ENCODE peak calls at places on chromosomes 7 and 10, in four cellular contexts. One of them, this sample, is unnamed.

GRCh38 chr7:82945480-82945879 is 217.2 kb downstream of the PCLO start:
- DNase-seq in NAMALWA: no peak
- DNase-seq in GM12865: no peak
- DNase-seq in astrocyte of the spinal cord: no peak
- DNase-seq in this sample: no peak

GRCh38 chr10:48237856-48238250 is 36.6 kb downstream of the FRMPD2 start:
- DNase-seq in GM12865: no peak
- DNase-seq in astrocyte of the spinal cord: no peak
- DNase-seq in NAMALWA: no peak
- DNase-seq in this sample: no peak

GRCh38 chr7:3359011-3359410 is 58.0 kb downstream of the SDK1 start:
- DNase-seq in NAMALWA: no peak
- DNase-seq in astrocyte of the spinal cord: no peak
- DNase-seq in GM12865: no peak
- DNase-seq in this sample: no peak

GRCh38 chr7:141366098-141366621 is 185.1 kb upstream of the AGK start:
- DNase-seq in astrocyte of the spinal cord: peak; percentile 50
- DNase-seq in GM12865: no peak
- DNase-seq in NAMALWA: no peak
- DNase-seq in this sample: peak; percentile 11

GRCh38 chr7:55052081-55052480 is 33.3 kb downstream of the EGFR start:
- DNase-seq in NAMALWA: no peak
- DNase-seq in GM12865: no peak
- DNase-seq in astrocyte of the spinal cord: peak; percentile 74
- DNase-seq in this sample: peak; percentile 73

GRCh38 chr7:116859323-116859722 is 3.1 kb upstream of the CAPZA2 start:
- DNase-seq in NAMALWA: no peak
- DNase-seq in GM12865: no peak
- DNase-seq in astrocyte of the spinal cord: peak; percentile 65
- DNase-seq in this sample: peak; percentile 82

GRCh38 chr7:23338439-23338838 is 39.3 kb downstream of the MALSU1 start:
- DNase-seq in NAMALWA: no peak
- DNase-seq in GM12865: no peak
- DNase-seq in astrocyte of the spinal cord: no peak
- DNase-seq in this sample: no peak

GRCh38 chr10:21494221-21495001 is 31.1 kb downstream of the SKIDA1 start:
- DNase-seq in NAMALWA: no peak
- DNase-seq in GM12865: peak; percentile 38
- DNase-seq in astrocyte of the spinal cord: peak; percentile 68
- DNase-seq in this sample: peak; percentile 65

GRCh38 chr10:132055616-132056015 is 10.1 kb upstream of the JAKMIP3 start:
- DNase-seq in GM12865: no peak
- DNase-seq in astrocyte of the spinal cord: no peak
- DNase-seq in NAMALWA: no peak
- DNase-seq in this sample: no peak

GRCh38 chr10:124161212-124162000 is 68.0 kb upstream of the CHST15 start:
- DNase-seq in NAMALWA: no peak
- DNase-seq in astrocyte of the spinal cord: no peak
- DNase-seq in GM12865: no peak
- DNase-seq in this sample: no peak

GRCh38 chr10:130751106-130751840 is 560.2 kb downstream of the TCERG1L start:
- DNase-seq in GM12865: no peak
- DNase-seq in astrocyte of the spinal cord: no peak
- DNase-seq in NAMALWA: no peak
- DNase-seq in this sample: no peak

GRCh38 chr10:122462533-122463465 is 1.4 kb downstream of the HTRA1 start:
- DNase-seq in NAMALWA: no peak
- DNase-seq in GM12865: no peak
- DNase-seq in astrocyte of the spinal cord: peak; percentile 55
- DNase-seq in this sample: peak; percentile 49

GRCh38 chr10:62652114-62652513 is 152.4 kb upstream of the ADO start:
- DNase-seq in GM12865: no peak
- DNase-seq in NAMALWA: no peak
- DNase-seq in astrocyte of the spinal cord: peak; percentile 19
- DNase-seq in this sample: no peak

GRCh38 chr10:8334631-8335030 is 280.1 kb downstream of the GATA3 start:
- DNase-seq in GM12865: no peak
- DNase-seq in astrocyte of the spinal cord: no peak
- DNase-seq in NAMALWA: no peak
- DNase-seq in this sample: no peak

GRCh38 chr10:35467186-35467585 is 130.9 kb downstream of the CCNY start:
- DNase-seq in GM12865: no peak
- DNase-seq in NAMALWA: no peak
- DNase-seq in astrocyte of the spinal cord: no peak
- DNase-seq in this sample: no peak

GRCh38 chr10:114482480-114482879 is 78.2 kb upstream of the AFAP1L2 start:
- DNase-seq in astrocyte of the spinal cord: no peak
- DNase-seq in NAMALWA: no peak
- DNase-seq in GM12865: no peak
- DNase-seq in this sample: no peak

GRCh38 chr7:42902361-42902760 is 9.5 kb downstream of the C7orf25 start:
- DNase-seq in NAMALWA: no peak
- DNase-seq in GM12865: no peak
- DNase-seq in astrocyte of the spinal cord: no peak
- DNase-seq in this sample: no peak

GRCh38 chr10:6601224-6601805 is 21.2 kb upstream of the PRKCQ start:
- DNase-seq in NAMALWA: no peak
- DNase-seq in GM12865: no peak
- DNase-seq in astrocyte of the spinal cord: no peak
- DNase-seq in this sample: no peak

GRCh38 chr10:100802607-100803006 is 57.2 kb downstream of the PAX2 start:
- DNase-seq in astrocyte of the spinal cord: no peak
- DNase-seq in GM12865: no peak
- DNase-seq in NAMALWA: no peak
- DNase-seq in this sample: no peak

GRCh38 chr7:83876593-83876992 is 227.7 kb upstream of the SEMA3E start:
- DNase-seq in GM12865: no peak
- DNase-seq in astrocyte of the spinal cord: peak; percentile 59
- DNase-seq in NAMALWA: no peak
- DNase-seq in this sample: peak; percentile 55

GRCh38 chr7:27048438-27048837 is 47.4 kb downstream of the HOXA1 start:
- DNase-seq in astrocyte of the spinal cord: no peak
- DNase-seq in GM12865: no peak
- DNase-seq in NAMALWA: no peak
- DNase-seq in this sample: no peak

GRCh38 chr7:107103369-107103768 is 58.9 kb downstream of the PRKAR2B start:
- DNase-seq in NAMALWA: peak; percentile 71
- DNase-seq in GM12865: no peak
- DNase-seq in astrocyte of the spinal cord: peak; percentile 5
- DNase-seq in this sample: no peak

GRCh38 chr7:24508301-24508700 is 65.0 kb upstream of the PALS2 start:
- DNase-seq in GM12865: no peak
- DNase-seq in astrocyte of the spinal cord: no peak
- DNase-seq in NAMALWA: no peak
- DNase-seq in this sample: no peak